ENCODE peak calls at places on chromosomes 13 and 19, in five cellular contexts. L is uterus, Z is Peyer's patch, U is testis, J is AG04450. W is an unnamed sample.

GRCh38 chr13:65959305-65959704 is 1270.8 kb downstream of the PCDH9 start:
- DNase-seq in Z (no peak), J (no peak), L (no peak), U (no peak), W (no peak)

GRCh38 chr13:70568571-70568970 is 460.3 kb upstream of the KLHL1 start:
- DNase-seq in U (no peak), L (no peak), J (no peak), Z (no peak), W (no peak)

GRCh38 chr19:29785955-29786589 is 25.7 kb upstream of the CCNE1 start:
- DNase-seq in U (no peak), Z (no peak), J (no peak), L (no peak), W (no peak)

GRCh38 chr13:52414963-52415362 is 9.0 kb upstream of the THSD1 start:
- DNase-seq in U (no peak), Z (no peak), J (no peak), L (no peak), W (no peak)

GRCh38 chr13:28129911-28130693 is 8.2 kb upstream of the PAN3 start:
- DNase-seq in U (no peak), J (no peak), Z (no peak), L (no peak), W (no peak)

GRCh38 chr19:52963229-52963760 is 614 bp upstream of the ZNF816 start:
- DNase-seq in J (no peak), U (peak; percentile 30), Z (no peak), L (peak; percentile 20), W (no peak)

GRCh38 chr19:8451885-8452284 is 7.1 kb downstream of the HNRNPM start:
- DNase-seq in L (no peak), Z (no peak), U (no peak), J (no peak), W (no peak)

GRCh38 chr19:38395381-38396127 is 7.1 kb downstream of the SPRED3 start:
- DNase-seq in U (no peak), Z (no peak), L (no peak), J (no peak), W (no peak)

GRCh38 chr13:50512602-50513527 is 330.6 kb downstream of the DLEU7 start:
- DNase-seq in L (peak; percentile 61), J (no peak), U (peak; percentile 66), Z (no peak), W (no peak)

GRCh38 chr19:33156354-33156753 is 24.4 kb downstream of the WDR88 start:
- DNase-seq in U (no peak), Z (no peak), L (no peak), J (no peak), W (no peak)

GRCh38 chr13:105804561-105805190 is 730.8 kb downstream of the EFNB2 start:
- DNase-seq in L (no peak), Z (no peak), J (peak; percentile 11), U (no peak), W (no peak)

GRCh38 chr13:80955487-80955886 is 614.6 kb upstream of the SPRY2 start:
- DNase-seq in U (no peak), Z (no peak), J (no peak), L (no peak), W (no peak)

GRCh38 chr13:26758496-26759155 is 2.0 kb downstream of the GPR12 start:
- DNase-seq in L (no peak), Z (no peak), U (no peak), J (no peak), W (no peak)

GRCh38 chr19:28319208-28319607 is 893.7 kb downstream of the UQCRFS1 start:
- DNase-seq in L (no peak), U (no peak), J (no peak), Z (no peak), W (no peak)

GRCh38 chr13:72727417-72728289 is at the start of the genes BORA and MZT1:
- DNase-seq in Z (peak; percentile 98), L (peak; percentile 90), U (peak; percentile 96), J (peak; percentile 93), W (peak; percentile 86)

GRCh38 chr19:2491130-2491801 is 15.3 kb downstream of the GADD45B start:
- DNase-seq in J (no peak), L (peak; percentile 39), Z (peak; percentile 95), U (no peak), W (no peak)

GRCh38 chr19:1222394-1222793 is 15.4 kb downstream of the CBARP start:
- DNase-seq in Z (no peak), L (no peak), U (no peak), J (no peak), W (no peak)
- TF ChIP-seq CTCF in Z (no peak), L (no peak), U (no peak), J (peak; percentile 15), W (no peak)

GRCh38 chr19:4149518-4150288 is 3.7 kb upstream of the CREB3L3 start:
- DNase-seq in U (peak; percentile 55), J (no peak), Z (peak; percentile 80), L (no peak), W (no peak)

GRCh38 chr19:4152241-4152998 is 1.0 kb upstream of the CREB3L3 start:
- DNase-seq in J (no peak), Z (no peak), U (no peak), L (no peak), W (no peak)

GRCh38 chr19:4157164-4157563 is 3.7 kb downstream of the CREB3L3 start:
- DNase-seq in U (no peak), Z (no peak), L (no peak), J (no peak), W (no peak)

GRCh38 chr19:4154571-4155312 is 1.3 kb downstream of the CREB3L3 start:
- DNase-seq in J (no peak), L (no peak), Z (no peak), U (no peak), W (no peak)

GRCh38 chr19:4151623-4152022 is 1.8 kb upstream of the CREB3L3 start:
- DNase-seq in L (no peak), U (no peak), Z (no peak), J (no peak), W (no peak)
- TF ChIP-seq CTCF in L (no peak), U (no peak), Z (no peak), J (no peak), W (no peak)

GRCh38 chr13:29564828-29565227 is 30.7 kb downstream of the SLC7A1 start:
- DNase-seq in Z (no peak), J (no peak), U (no peak), L (no peak), W (no peak)
- TF ChIP-seq CTCF in Z (no peak), J (peak; percentile 10), U (peak; percentile 16), L (peak; percentile 15), W (no peak)

DNA sequence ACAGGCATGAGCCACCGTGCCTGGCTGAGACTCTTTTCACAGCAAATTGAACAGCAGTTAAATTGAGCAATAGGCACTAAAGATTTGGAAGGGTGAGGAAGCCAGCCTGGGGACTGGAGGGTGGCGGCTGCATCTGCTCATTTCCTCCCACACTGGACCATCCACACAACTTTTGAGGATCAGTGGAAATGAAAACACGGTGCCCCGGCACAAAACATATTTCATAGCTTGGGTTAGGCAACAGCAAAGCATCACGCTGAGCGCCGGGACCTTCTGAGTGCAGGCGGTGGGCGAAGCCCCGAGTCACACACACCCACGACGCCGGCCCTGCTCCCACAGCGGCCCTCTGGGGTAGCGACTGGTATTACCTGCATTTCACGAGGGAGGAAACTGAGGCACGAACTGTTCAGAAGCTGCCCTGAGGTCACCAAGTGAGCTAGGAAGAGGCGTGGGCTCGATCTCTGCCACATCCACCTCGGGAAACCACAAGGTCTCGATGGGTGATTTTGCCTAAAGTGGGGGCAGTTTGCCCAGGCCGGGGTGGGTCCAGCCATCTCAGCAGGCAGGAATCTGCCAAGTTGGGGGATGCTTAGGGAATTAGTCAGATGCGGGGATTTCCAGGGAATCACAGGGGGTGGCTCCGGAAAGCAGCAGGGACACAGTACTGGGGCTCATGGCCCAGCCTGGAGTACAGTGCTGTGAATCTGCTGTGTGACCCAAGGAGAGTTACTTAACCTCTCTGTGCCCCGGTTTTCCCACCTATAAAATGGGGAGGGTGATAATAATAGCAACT is 3.5 kb upstream of the SBNO2 start:
- DNase-seq in Z (no peak), L (no peak), J (peak; percentile 87), U (no peak), W (no peak)
- TF ChIP-seq CTCF in Z (peak; percentile 9), L (no peak), J (peak; percentile 31), U (no peak), W (no peak)

GRCh38 chr13:23828086-23828485 is 61.1 kb downstream of the MIPEP start:
- DNase-seq in L (no peak), J (no peak), Z (no peak), U (no peak), W (no peak)

GRCh38 chr13:23828866-23829265 is 60.3 kb downstream of the MIPEP start:
- DNase-seq in Z (no peak), U (no peak), L (no peak), J (no peak), W (no peak)

GRCh38 chr13:23833733-23834611 is 55.2 kb downstream of the MIPEP start:
- DNase-seq in L (no peak), J (no peak), U (no peak), Z (no peak), W (no peak)
- TF ChIP-seq CTCF in L (no peak), J (no peak), U (no peak), Z (no peak), W (no peak)

W was measured in omental fat pad.